ENCODE peak calls at places on chromosomes 1 and 21, in nine cellular contexts. D, O, Z, P, X, U, E, F and I are unnamed samples.
A peak's percentile ranks its signal among the peaks of the same experiment; 100 is the strongest.

GRCh38 chr1:100187912-100188311 is 9.9 kb upstream of the LRRC39 start:
- DNase-seq in F (no peak), D (no peak), Z (no peak), U (no peak), P (peak; percentile 58), X (no peak), E (peak; percentile 87), O (no peak), I (no peak)

GRCh38 chr21:37547615-37547975 is 181.0 kb downstream of the DYRK1A start:
- DNase-seq in F (no peak), X (no peak), Z (no peak), E (peak; percentile 21), O (no peak), P (no peak), D (no peak), U (no peak), I (no peak)

GRCh38 chr21:38968887-38969543 is 163.3 kb downstream of the ETS2 start:
- DNase-seq in P (no peak), E (no peak), Z (no peak), F (no peak), X (no peak), D (no peak), U (no peak), O (no peak), I (no peak)

GRCh38 chr1:18111605-18112297 is 4.2 kb downstream of the IGSF21 start:
- DNase-seq in D (no peak), E (no peak), O (no peak), X (no peak), P (no peak), F (no peak), Z (no peak), U (no peak), I (no peak)

GRCh38 chr21:34885125-34885524 is 164.0 kb downstream of the RUNX1 start:
- DNase-seq in Z (no peak), F (no peak), D (no peak), U (peak; percentile 55), E (no peak), X (no peak), P (no peak), O (no peak), I (no peak)

GRCh38 chr1:35605882-35606182 is 32.7 kb downstream of the TFAP2E start:
- DNase-seq in D (no peak), O (no peak), X (no peak), F (no peak), Z (no peak), E (no peak), P (no peak), U (peak; percentile 83), I (no peak)

GRCh38 chr1:157219182-157219581 is 81.0 kb upstream of the ETV3 start:
- DNase-seq in P (no peak), U (no peak), Z (no peak), F (no peak), O (no peak), D (no peak), X (no peak), E (no peak), I (no peak)

GRCh38 chr1:227949954-227950734 is 2.4 kb upstream of the WNT9A start:
- DNase-seq in Z (no peak), O (no peak), F (peak; percentile 54), D (no peak), E (peak; percentile 70), X (no peak), U (no peak), P (no peak), I (no peak)

GRCh38 chr1:48572632-48573258 is 100.7 kb upstream of the SPATA6 start:
- DNase-seq in E (no peak), U (peak; percentile 20), F (no peak), P (no peak), X (peak; percentile 25), Z (peak; percentile 70), O (peak; percentile 64), D (no peak), I (peak; percentile 15)

GRCh38 chr1:208235356-208235982 is 8.7 kb downstream of the PLXNA2 start:
- DNase-seq in X (no peak), D (no peak), O (no peak), P (no peak), E (no peak), U (no peak), Z (no peak), F (no peak), I (no peak)

GRCh38 chr1:212518188-212518951 is 85.7 kb downstream of the NENF start:
- DNase-seq in Z (no peak), D (no peak), X (no peak), F (peak; percentile 87), O (no peak), U (peak; percentile 20), E (peak; percentile 94), P (no peak), I (no peak)

GRCh38 chr1:248807067-248807737 is 18.5 kb downstream of the SH3BP5L start:
- DNase-seq in D (peak; percentile 29), U (peak; percentile 57), O (peak; percentile 59), F (peak; percentile 85), X (peak; percentile 51), Z (peak; percentile 65), P (no peak), E (peak; percentile 84), I (peak; percentile 42)

GRCh38 chr1:201709564-201710295 is 119.2 kb upstream of the IPO9 start:
- DNase-seq in D (peak; percentile 38), P (peak; percentile 51), U (peak; percentile 83), E (peak; percentile 95), F (peak; percentile 84), Z (peak; percentile 81), O (peak; percentile 76), X (peak; percentile 71), I (peak; percentile 65)

GRCh38 chr1:231160851-231161710 is 777 bp upstream of the TRIM67 start:
- DNase-seq in U (no peak), X (no peak), P (no peak), F (no peak), O (peak; percentile 9), E (no peak), Z (peak; percentile 32), D (no peak), I (no peak)

GRCh38 chr1:61976566-61976965 is 218.1 kb upstream of the L1TD1 start:
- DNase-seq in X (no peak), P (no peak), O (no peak), F (no peak), D (no peak), E (no peak), Z (no peak), U (no peak), I (no peak)

GRCh38 chr1:179295356-179295755 is 1.8 kb downstream of the SOAT1 start:
- DNase-seq in Z (no peak), D (no peak), F (no peak), X (no peak), P (no peak), E (no peak), O (no peak), U (no peak), I (no peak)

GRCh38 chr1:93079685-93080141 is 630 bp downstream of the MTF2 start:
- DNase-seq in E (no peak), Z (peak; percentile 46), F (no peak), D (no peak), O (peak; percentile 15), X (no peak), U (peak; percentile 65), P (peak; percentile 10), I (no peak)

GRCh38 chr1:155322571-155322952 is 1.9 kb downstream of the RUSC1 start:
- DNase-seq in E (peak; percentile 90), F (no peak), Z (peak; percentile 45), D (no peak), P (no peak), O (peak; percentile 40), U (peak; percentile 63), X (no peak), I (no peak)

GRCh38 chr1:226820935-226821718 is 49.3 kb upstream of the PSEN2 start:
- DNase-seq in D (no peak), F (peak; percentile 79), X (no peak), Z (no peak), E (peak; percentile 97), O (no peak), P (peak; percentile 24), U (peak; percentile 96), I (peak; percentile 86)

GRCh38 chr1:26035203-26035958 is 10.5 kb downstream of the SLC30A2 start:
- DNase-seq in P (peak; percentile 95), O (peak; percentile 92), F (peak; percentile 98), D (peak; percentile 85), E (peak; percentile 99), X (peak; percentile 81), Z (peak; percentile 97), U (peak; percentile 94), I (peak; percentile 55)

GRCh38 chr21:29749223-29749622 is 190.6 kb downstream of the GRIK1 start:
- DNase-seq in X (no peak), U (no peak), F (no peak), Z (no peak), D (no peak), O (no peak), E (no peak), P (no peak), I (no peak)

GRCh38 chr21:35465750-35466149 is 416.6 kb upstream of the RUNX1 start:
- DNase-seq in O (no peak), P (no peak), U (no peak), F (no peak), X (no peak), Z (no peak), D (no peak), E (no peak), I (no peak)

GRCh38 chr1:170716835-170717429 is 53.0 kb downstream of the PRRX1 start:
- DNase-seq in P (no peak), X (no peak), Z (no peak), U (no peak), F (no peak), E (no peak), O (no peak), D (no peak), I (no peak)

GRCh38 chr1:161092621-161093028 is 3.3 kb upstream of the NECTIN4 start:
- DNase-seq in Z (no peak), O (no peak), X (no peak), E (peak; percentile 85), U (peak; percentile 78), P (no peak), D (no peak), F (no peak), I (no peak)

GRCh38 chr1:48688102-48688760 is 88.5 kb downstream of the BEND5 start:
- DNase-seq in Z (no peak), D (no peak), U (no peak), X (no peak), O (no peak), E (peak; percentile 29), P (no peak), F (no peak), I (no peak)

GRCh38 chr1:2194319-2194897 is at the start of gene FAAP20:
- DNase-seq in P (peak; percentile 56), D (peak; percentile 59), E (peak; percentile 93), F (peak; percentile 88), Z (peak; percentile 75), O (peak; percentile 65), U (peak; percentile 73), X (no peak), I (no peak)

GRCh38 chr1:168271636-168272035 is 9.0 kb upstream of the TBX19 start:
- DNase-seq in P (no peak), F (no peak), Z (no peak), D (no peak), O (no peak), X (no peak), U (no peak), E (no peak), I (no peak)

GRCh38 chr1:6256640-6257039 is 4.3 kb downstream of the GPR153 start:
- DNase-seq in E (no peak), O (no peak), P (no peak), U (no peak), F (no peak), X (no peak), D (no peak), Z (no peak), I (no peak)

GRCh38 chr1:218942421-218942820 is 231.3 kb upstream of the LYPLAL1 start:
- DNase-seq in Z (no peak), X (no peak), P (no peak), F (no peak), E (no peak), U (no peak), O (no peak), D (no peak), I (no peak)

GRCh38 chr1:200483491-200484143 is 73.8 kb upstream of the ZNF281 start:
- DNase-seq in P (no peak), F (no peak), E (no peak), U (peak; percentile 98), D (no peak), X (peak; percentile 75), Z (no peak), O (no peak), I (peak; percentile 95)

GRCh38 chr1:192609110-192610079 is 26.6 kb upstream of the RGS13 start:
- DNase-seq in P (peak; percentile 11), U (no peak), E (peak; percentile 83), X (no peak), D (peak; percentile 29), F (peak; percentile 81), O (no peak), Z (no peak), I (no peak)